ENCODE peak calls at places on chromosomes 1 and 21, in eight cellular contexts. J is AG08395, D is WTC11, T is heart right ventricle, M is hepatocyte, I is pancreas, L is NCI-H446 treated with DMSO at 0.1 percent for 48 hours, X is stromal cell of bone marrow. K is an unnamed sample.

GRCh38 chr1:221675880-221676800 is 65.7 kb downstream of the DUSP10 start:
- DNase-seq in D (no peak), M (no peak), X (no peak), I (no peak), L (no peak), J (no peak), T (no peak), K (no peak)

GRCh38 chr1:6801998-6802397 is 16.7 kb downstream of the CAMTA1 start:
- DNase-seq in D (no peak), M (no peak), L (no peak), J (peak; percentile 36), T (peak; percentile 21), X (peak; percentile 67), I (no peak), K (peak; percentile 56)

GRCh38 chr1:77558591-77559164 is 123.8 kb downstream of the ZZZ3 start:
- DNase-seq in M (no peak), X (no peak), I (no peak), L (no peak), T (no peak), D (no peak), J (no peak), K (no peak)

GRCh38 chr1:204074274-204075115 is 1.6 kb downstream of the SOX13 start:
- DNase-seq in X (no peak), M (peak; percentile 81), J (peak; percentile 55), L (no peak), T (peak; percentile 83), D (no peak), I (peak; percentile 73), K (peak; percentile 38)

GRCh38 chr1:224432141-224432540 is 2.5 kb downstream of the WDR26 start:
- DNase-seq in M (no peak), J (no peak), D (no peak), I (no peak), L (no peak), T (no peak), X (no peak), K (no peak)

GRCh38 chr1:29532741-29533140 is 296.4 kb downstream of the PTPRU start:
- DNase-seq in M (peak; percentile 27), I (no peak), T (no peak), X (no peak), J (no peak), D (no peak), L (no peak), K (no peak)

GRCh38 chr1:115274467-115274866 is 63.6 kb downstream of the NGF start:
- DNase-seq in T (peak; percentile 33), L (no peak), X (no peak), J (no peak), I (no peak), M (no peak), D (no peak), K (no peak)

GRCh38 chr1:5728956-5729355 is 263.3 kb downstream of the NPHP4 start:
- DNase-seq in J (no peak), I (no peak), M (peak; percentile 34), T (no peak), L (no peak), X (no peak), D (no peak), K (no peak)

GRCh38 chr1:111725192-111725591 is 14.0 kb downstream of the INKA2 start:
- DNase-seq in D (no peak), I (no peak), J (no peak), L (no peak), X (no peak), M (no peak), T (peak; percentile 73), K (no peak)

GRCh38 chr21:38841472-38841871 is 35.7 kb downstream of the ETS2 start:
- DNase-seq in T (no peak), L (no peak), D (no peak), J (no peak), X (no peak), I (no peak), M (no peak), K (no peak)

GRCh38 chr1:226645279-226645976 is 93.7 kb downstream of the ITPKB start:
- DNase-seq in T (no peak), I (no peak), M (no peak), X (no peak), L (no peak), D (no peak), J (no peak), K (no peak)

GRCh38 chr1:116690809-116691323 is 23.3 kb upstream of the IGSF3 start:
- DNase-seq in T (no peak), J (no peak), D (no peak), M (peak; percentile 39), I (no peak), L (no peak), X (no peak), K (no peak)

GRCh38 chr1:203121186-203122015 is 6.1 kb upstream of the ADORA1 start:
- DNase-seq in X (no peak), I (no peak), L (no peak), D (no peak), M (no peak), J (no peak), T (no peak), K (no peak)

GRCh38 chr1:198672124-198672523 is 33.3 kb downstream of the PTPRC start:
- DNase-seq in D (no peak), I (no peak), M (no peak), X (no peak), L (no peak), T (no peak), J (peak; percentile 75), K (peak; percentile 49)

GRCh38 chr1:209659909-209660308 is 7.7 kb upstream of the LAMB3 start:
- DNase-seq in D (no peak), T (no peak), X (no peak), L (no peak), J (no peak), M (no peak), I (no peak), K (peak; percentile 92)

GRCh38 chr1:176056312-176056711 is 150.8 kb downstream of the COP1 start:
- DNase-seq in M (no peak), L (no peak), J (no peak), T (no peak), X (no peak), I (no peak), D (no peak), K (no peak)

GRCh38 chr21:24428539-24429186 is 1178.6 kb downstream of the MRPL39 start:
- DNase-seq in J (no peak), I (no peak), L (no peak), T (no peak), D (no peak), M (no peak), X (no peak), K (no peak)

GRCh38 chr1:2641381-2642130 is 8.7 kb upstream of the MMEL1 start:
- DNase-seq in J (no peak), M (peak; percentile 9), X (no peak), L (no peak), T (no peak), I (no peak), D (no peak), K (no peak)

GRCh38 chr1:231954751-231955150 is 328.2 kb downstream of the DISC1 start:
- DNase-seq in T (no peak), X (no peak), M (no peak), D (no peak), I (no peak), L (no peak), J (no peak), K (no peak)

GRCh38 chr1:174740248-174740990 is 259.3 kb upstream of the CACYBP start:
- DNase-seq in T (no peak), I (no peak), L (no peak), D (no peak), J (peak; percentile 10), M (peak; percentile 16), X (no peak), K (peak; percentile 13)

GRCh38 chr1:50421768-50422674 is 1.2 kb downstream of the DMRTA2 start:
- DNase-seq in X (no peak), J (no peak), I (no peak), D (peak; percentile 33), L (no peak), M (no peak), T (no peak), K (no peak)

GRCh38 chr1:220594356-220594755 is 66.4 kb downstream of the MARK1 start:
- DNase-seq in X (no peak), M (no peak), L (no peak), D (no peak), J (no peak), I (no peak), T (no peak), K (no peak)

K was measured in renal cortical epithelial cell.